ENCODE peak calls at places on chromosomes 3 and 15, in ten cellular contexts. One of them, this sample, is unnamed.

GRCh38 chr3:136334209-136334608 is 84.1 kb downstream of the PCCB start:
- DNase-seq in GM12865: no peak
- DNase-seq in stomach: no peak
- DNase-seq in RWPE1: no peak
- DNase-seq in cardiac fibroblast: no peak
- DNase-seq in Peyer's patch: no peak
- DNase-seq in PC-3: no peak
- DNase-seq in AG04450: no peak
- DNase-seq in AG09309: no peak
- DNase-seq in mucosa of descending colon: no peak
- DNase-seq in this sample: no peak

GRCh38 chr3:184155644-184156521 is 706 bp downstream of the DVL3 start:
- DNase-seq in RWPE1: peak
- DNase-seq in cardiac fibroblast: no peak
- DNase-seq in mucosa of descending colon: peak
- DNase-seq in Peyer's patch: no peak
- DNase-seq in GM12865: peak
- DNase-seq in AG04450: no peak
- DNase-seq in PC-3: peak
- DNase-seq in stomach: no peak
- DNase-seq in AG09309: no peak
- DNase-seq in this sample: peak

GRCh38 chr3:113663761-113664160 is 32.7 kb downstream of the USF3 start:
- DNase-seq in stomach: no peak
- DNase-seq in PC-3: no peak
- DNase-seq in AG09309: no peak
- DNase-seq in RWPE1: no peak
- DNase-seq in Peyer's patch: no peak
- DNase-seq in cardiac fibroblast: no peak
- DNase-seq in AG04450: no peak
- DNase-seq in GM12865: no peak
- DNase-seq in mucosa of descending colon: no peak
- DNase-seq in this sample: no peak

GRCh38 chr15:34855397-34855796 is 60.0 kb upstream of the ACTC1 start:
- DNase-seq in RWPE1: peak
- DNase-seq in cardiac fibroblast: peak
- DNase-seq in PC-3: peak
- DNase-seq in stomach: no peak
- DNase-seq in AG09309: peak
- DNase-seq in GM12865: no peak
- DNase-seq in mucosa of descending colon: no peak
- DNase-seq in AG04450: peak
- DNase-seq in Peyer's patch: no peak
- DNase-seq in this sample: no peak

GRCh38 chr3:187183210-187183862 is 13.9 kb upstream of the RTP1 start:
- DNase-seq in GM12865: peak
- DNase-seq in stomach: no peak
- DNase-seq in RWPE1: peak
- DNase-seq in PC-3: no peak
- DNase-seq in Peyer's patch: no peak
- DNase-seq in cardiac fibroblast: no peak
- DNase-seq in AG04450: no peak
- DNase-seq in AG09309: no peak
- DNase-seq in mucosa of descending colon: no peak
- DNase-seq in this sample: no peak

GRCh38 chr3:192229866-192230265 is 497.5 kb downstream of the FGF12 start:
- DNase-seq in AG04450: no peak
- DNase-seq in Peyer's patch: no peak
- DNase-seq in PC-3: no peak
- DNase-seq in RWPE1: no peak
- DNase-seq in cardiac fibroblast: no peak
- DNase-seq in GM12865: no peak
- DNase-seq in mucosa of descending colon: no peak
- DNase-seq in stomach: no peak
- DNase-seq in AG09309: no peak
- DNase-seq in this sample: no peak

GRCh38 chr3:27678234-27678633 is 43.9 kb downstream of the EOMES start:
- DNase-seq in AG04450: no peak
- DNase-seq in Peyer's patch: no peak
- DNase-seq in mucosa of descending colon: no peak
- DNase-seq in GM12865: no peak
- DNase-seq in stomach: no peak
- DNase-seq in PC-3: no peak
- DNase-seq in AG09309: no peak
- DNase-seq in RWPE1: no peak
- DNase-seq in cardiac fibroblast: no peak
- DNase-seq in this sample: no peak

GRCh38 chr3:140170612-140171011 is 235.6 kb downstream of the CLSTN2 start:
- DNase-seq in PC-3: no peak
- DNase-seq in GM12865: peak
- DNase-seq in AG04450: no peak
- DNase-seq in RWPE1: no peak
- DNase-seq in stomach: no peak
- DNase-seq in cardiac fibroblast: no peak
- DNase-seq in AG09309: no peak
- DNase-seq in mucosa of descending colon: no peak
- DNase-seq in Peyer's patch: no peak
- DNase-seq in this sample: no peak

GRCh38 chr3:97793415-97794019 is 28.3 kb upstream of the CRYBG3 start:
- DNase-seq in cardiac fibroblast: peak
- DNase-seq in AG04450: peak
- DNase-seq in RWPE1: peak
- DNase-seq in mucosa of descending colon: no peak
- DNase-seq in GM12865: peak
- DNase-seq in Peyer's patch: no peak
- DNase-seq in stomach: no peak
- DNase-seq in PC-3: peak
- DNase-seq in AG09309: peak
- DNase-seq in this sample: no peak

GRCh38 chr15:67574981-67575632 is 32.6 kb downstream of the MAP2K5 start:
- DNase-seq in AG09309: no peak
- DNase-seq in cardiac fibroblast: no peak
- DNase-seq in GM12865: no peak
- DNase-seq in Peyer's patch: no peak
- DNase-seq in mucosa of descending colon: no peak
- DNase-seq in stomach: no peak
- DNase-seq in AG04450: no peak
- DNase-seq in PC-3: no peak
- DNase-seq in RWPE1: no peak
- DNase-seq in this sample: no peak

GRCh38 chr15:37891754-37892368 is 42.6 kb upstream of the TMCO5A start:
- DNase-seq in cardiac fibroblast: peak
- DNase-seq in GM12865: peak
- DNase-seq in Peyer's patch: no peak
- DNase-seq in AG04450: peak
- DNase-seq in PC-3: peak
- DNase-seq in AG09309: no peak
- DNase-seq in mucosa of descending colon: no peak
- DNase-seq in stomach: no peak
- DNase-seq in RWPE1: peak
- DNase-seq in this sample: no peak

GRCh38 chr3:29611252-29611651 is 330.4 kb downstream of the RBMS3 start:
- DNase-seq in RWPE1: no peak
- DNase-seq in mucosa of descending colon: no peak
- DNase-seq in stomach: no peak
- DNase-seq in AG04450: no peak
- DNase-seq in Peyer's patch: no peak
- DNase-seq in PC-3: peak
- DNase-seq in GM12865: no peak
- DNase-seq in AG09309: no peak
- DNase-seq in cardiac fibroblast: no peak
- DNase-seq in this sample: no peak

GRCh38 chr3:125035217-125035616 is 20.6 kb downstream of the HEG1 start:
- DNase-seq in RWPE1: no peak
- DNase-seq in mucosa of descending colon: no peak
- DNase-seq in cardiac fibroblast: no peak
- DNase-seq in stomach: no peak
- DNase-seq in AG09309: no peak
- DNase-seq in AG04450: no peak
- DNase-seq in PC-3: no peak
- DNase-seq in GM12865: peak
- DNase-seq in Peyer's patch: no peak
- DNase-seq in this sample: no peak

GRCh38 chr3:3316523-3316922 is 137.0 kb upstream of the CRBN start:
- DNase-seq in stomach: no peak
- DNase-seq in PC-3: no peak
- DNase-seq in mucosa of descending colon: no peak
- DNase-seq in AG09309: no peak
- DNase-seq in AG04450: no peak
- DNase-seq in Peyer's patch: no peak
- DNase-seq in cardiac fibroblast: no peak
- DNase-seq in GM12865: no peak
- DNase-seq in RWPE1: no peak
- DNase-seq in this sample: no peak

GRCh38 chr15:29430124-29430523 is 160.5 kb upstream of the NSMCE3 start:
- DNase-seq in AG09309: no peak
- DNase-seq in stomach: no peak
- DNase-seq in AG04450: no peak
- DNase-seq in Peyer's patch: no peak
- DNase-seq in PC-3: no peak
- DNase-seq in GM12865: no peak
- DNase-seq in cardiac fibroblast: no peak
- DNase-seq in mucosa of descending colon: no peak
- DNase-seq in RWPE1: no peak
- DNase-seq in this sample: no peak

GRCh38 chr3:150763841-150764483 is 993 bp upstream of the SIAH2 start:
- DNase-seq in AG09309: peak
- DNase-seq in Peyer's patch: peak
- DNase-seq in GM12865: peak
- DNase-seq in PC-3: peak
- DNase-seq in RWPE1: peak
- DNase-seq in AG04450: no peak
- DNase-seq in stomach: peak
- DNase-seq in mucosa of descending colon: peak
- DNase-seq in cardiac fibroblast: peak
- DNase-seq in this sample: peak

DNA sequence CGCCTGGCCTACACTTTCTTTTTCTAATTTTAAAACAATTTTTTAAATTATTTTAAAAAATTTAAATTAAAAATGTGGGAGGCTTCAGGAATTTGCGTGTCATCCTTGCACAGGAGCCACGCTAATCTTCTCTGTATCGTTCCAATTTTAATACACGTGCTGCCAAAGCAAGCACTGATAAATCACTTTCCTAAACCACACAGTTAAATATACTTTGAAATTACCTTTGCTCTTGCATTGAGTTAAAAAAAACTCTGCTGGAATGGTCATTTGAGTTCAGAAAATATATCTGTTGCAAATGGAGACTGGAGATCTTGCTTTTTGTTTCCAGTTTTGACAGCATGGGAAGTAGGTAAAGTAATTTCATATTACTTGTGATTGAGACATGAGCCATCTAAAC is 23.6 kb downstream of the GATM start:
- DNase-seq in mucosa of descending colon: no peak
- DNase-seq in stomach: no peak
- DNase-seq in RWPE1: no peak
- DNase-seq in PC-3: no peak
- DNase-seq in GM12865: no peak
- DNase-seq in AG09309: no peak
- DNase-seq in Peyer's patch: no peak
- DNase-seq in cardiac fibroblast: no peak
- DNase-seq in AG04450: no peak
- DNase-seq in this sample: no peak
- TF ChIP-seq CTCF in mucosa of descending colon: no peak
- TF ChIP-seq CTCF in stomach: no peak
- TF ChIP-seq CTCF in RWPE1: no peak
- TF ChIP-seq CTCF in PC-3: no peak
- TF ChIP-seq CTCF in GM12865: no peak
- TF ChIP-seq CTCF in AG09309: no peak
- TF ChIP-seq CTCF in Peyer's patch: no peak
- TF ChIP-seq CTCF in cardiac fibroblast: no peak
- TF ChIP-seq CTCF in AG04450: no peak
- TF ChIP-seq CTCF in this sample: no peak

GRCh38 chr3:38840987-38841386 is 25.0 kb upstream of the SCN10A start:
- DNase-seq in Peyer's patch: no peak
- DNase-seq in RWPE1: no peak
- DNase-seq in mucosa of descending colon: no peak
- DNase-seq in GM12865: no peak
- DNase-seq in AG09309: no peak
- DNase-seq in stomach: no peak
- DNase-seq in AG04450: no peak
- DNase-seq in cardiac fibroblast: peak
- DNase-seq in PC-3: no peak
- DNase-seq in this sample: no peak
- TF ChIP-seq CTCF in Peyer's patch: no peak
- TF ChIP-seq CTCF in RWPE1: no peak
- TF ChIP-seq CTCF in mucosa of descending colon: no peak
- TF ChIP-seq CTCF in GM12865: no peak
- TF ChIP-seq CTCF in AG09309: peak
- TF ChIP-seq CTCF in stomach: no peak
- TF ChIP-seq CTCF in AG04450: peak
- TF ChIP-seq CTCF in cardiac fibroblast: no peak
- TF ChIP-seq CTCF in PC-3: no peak
- TF ChIP-seq CTCF in this sample: no peak

GRCh38 chr3:107596639-107597038 is 73.9 kb downstream of the BBX start:
- DNase-seq in AG09309: no peak
- DNase-seq in mucosa of descending colon: no peak
- DNase-seq in AG04450: no peak
- DNase-seq in Peyer's patch: no peak
- DNase-seq in RWPE1: no peak
- DNase-seq in GM12865: no peak
- DNase-seq in cardiac fibroblast: no peak
- DNase-seq in PC-3: no peak
- DNase-seq in stomach: no peak
- DNase-seq in this sample: no peak
- TF ChIP-seq CTCF in AG09309: no peak
- TF ChIP-seq CTCF in mucosa of descending colon: no peak
- TF ChIP-seq CTCF in AG04450: no peak
- TF ChIP-seq CTCF in Peyer's patch: no peak
- TF ChIP-seq CTCF in RWPE1: no peak
- TF ChIP-seq CTCF in GM12865: no peak
- TF ChIP-seq CTCF in cardiac fibroblast: no peak
- TF ChIP-seq CTCF in PC-3: no peak
- TF ChIP-seq CTCF in stomach: no peak
- TF ChIP-seq CTCF in this sample: no peak

DNA sequence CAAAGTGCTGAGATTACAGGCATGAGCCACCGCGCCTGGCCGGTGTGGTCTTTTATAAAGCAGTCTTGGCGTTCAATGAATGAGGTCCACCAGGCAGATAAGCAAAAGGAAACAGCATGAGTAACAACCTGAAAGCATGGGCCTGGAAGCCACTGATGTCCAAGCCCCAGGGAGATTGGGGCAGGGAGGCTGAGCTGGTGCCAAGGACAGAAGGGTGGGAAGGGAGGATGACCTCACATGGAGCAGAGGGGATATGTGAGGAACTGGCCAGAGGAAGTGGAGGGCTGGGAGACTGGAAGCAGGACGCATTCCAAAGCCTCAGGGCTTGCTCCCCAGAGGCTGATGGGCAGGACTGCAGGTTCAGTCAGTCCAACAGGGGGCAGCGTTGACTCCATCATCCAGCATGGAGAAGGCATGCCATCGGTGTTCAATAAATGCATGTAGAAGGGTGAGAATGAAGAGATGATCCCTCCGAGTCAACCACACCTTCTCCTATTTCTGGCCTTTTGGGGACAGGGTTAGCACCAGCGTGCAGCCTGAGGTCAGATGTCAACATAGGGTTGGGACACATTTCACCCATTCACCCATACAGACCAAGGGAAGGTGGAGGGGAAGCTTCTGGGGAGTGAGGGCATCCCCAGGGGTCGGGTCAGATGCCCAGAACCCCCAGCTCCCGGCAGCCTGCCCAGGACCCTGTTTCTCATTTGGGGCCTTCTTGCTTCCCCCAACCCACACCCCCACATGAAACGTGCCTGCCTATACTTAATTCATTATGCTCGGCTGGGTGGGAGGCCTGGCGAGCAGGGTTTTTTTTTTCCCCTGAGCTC is 14.8 kb downstream of the MYL3 start:
- DNase-seq in stomach: peak
- DNase-seq in GM12865: peak
- DNase-seq in PC-3: peak
- DNase-seq in AG04450: no peak
- DNase-seq in Peyer's patch: peak
- DNase-seq in cardiac fibroblast: peak
- DNase-seq in mucosa of descending colon: peak
- DNase-seq in RWPE1: no peak
- DNase-seq in AG09309: no peak
- DNase-seq in this sample: peak
- TF ChIP-seq CTCF in stomach: no peak
- TF ChIP-seq CTCF in GM12865: peak
- TF ChIP-seq CTCF in PC-3: peak
- TF ChIP-seq CTCF in AG04450: peak
- TF ChIP-seq CTCF in Peyer's patch: no peak
- TF ChIP-seq CTCF in cardiac fibroblast: peak
- TF ChIP-seq CTCF in mucosa of descending colon: no peak
- TF ChIP-seq CTCF in RWPE1: no peak
- TF ChIP-seq CTCF in AG09309: peak
- TF ChIP-seq CTCF in this sample: peak

This sample was measured in neural crest cell.